ENCODE peak calls at places on chromosomes 16 and 17, in seven cellular contexts. One of them, this sample, is unnamed.

GRCh38 chr17:58275417-58275816 is 5.3 kb downstream of the MPO start:
- DNase-seq in HFFc6: no peak
- DNase-seq in heart right ventricle: no peak
- DNase-seq in neural progenitor cell: no peak
- DNase-seq in mucosa of descending colon: no peak
- DNase-seq in HL-60: no peak
- DNase-seq in heart left ventricle: no peak
- DNase-seq in this sample: no peak

GRCh38 chr16:66728117-66728787 is 23.2 kb downstream of the DYNC1LI2 start:
- DNase-seq in heart left ventricle: peak
- DNase-seq in HL-60: no peak
- DNase-seq in HFFc6: peak
- DNase-seq in mucosa of descending colon: no peak
- DNase-seq in heart right ventricle: peak
- DNase-seq in neural progenitor cell: peak
- DNase-seq in this sample: no peak

GRCh38 chr17:34110315-34110714 is 144.8 kb upstream of the CCL2 start:
- DNase-seq in heart left ventricle: no peak
- DNase-seq in mucosa of descending colon: no peak
- DNase-seq in neural progenitor cell: peak
- DNase-seq in heart right ventricle: no peak
- DNase-seq in HFFc6: no peak
- DNase-seq in HL-60: no peak
- DNase-seq in this sample: no peak

GRCh38 chr17:72413077-72414031 is 292.5 kb downstream of the SOX9 start:
- DNase-seq in HL-60: no peak
- DNase-seq in mucosa of descending colon: no peak
- DNase-seq in heart left ventricle: no peak
- DNase-seq in heart right ventricle: no peak
- DNase-seq in neural progenitor cell: no peak
- DNase-seq in HFFc6: no peak
- DNase-seq in this sample: no peak

GRCh38 chr16:30092373-30093010 is 768 bp upstream of the TBX6 start:
- DNase-seq in heart left ventricle: peak
- DNase-seq in HL-60: peak
- DNase-seq in neural progenitor cell: peak
- DNase-seq in HFFc6: no peak
- DNase-seq in mucosa of descending colon: peak
- DNase-seq in heart right ventricle: peak
- DNase-seq in this sample: peak

GRCh38 chr16:84414789-84415326 is 46.5 kb downstream of the ATP2C2 start:
- DNase-seq in heart right ventricle: no peak
- DNase-seq in heart left ventricle: no peak
- DNase-seq in HL-60: no peak
- DNase-seq in HFFc6: no peak
- DNase-seq in neural progenitor cell: no peak
- DNase-seq in mucosa of descending colon: no peak
- DNase-seq in this sample: no peak

GRCh38 chr16:86825631-86826030 is 247.3 kb downstream of the FOXL1 start:
- DNase-seq in neural progenitor cell: no peak
- DNase-seq in HL-60: no peak
- DNase-seq in HFFc6: no peak
- DNase-seq in heart right ventricle: no peak
- DNase-seq in mucosa of descending colon: no peak
- DNase-seq in heart left ventricle: no peak
- DNase-seq in this sample: no peak

GRCh38 chr17:56891751-56892150 is 22.1 kb downstream of the TRIM25 start:
- DNase-seq in heart right ventricle: no peak
- DNase-seq in HFFc6: no peak
- DNase-seq in heart left ventricle: no peak
- DNase-seq in mucosa of descending colon: peak
- DNase-seq in HL-60: no peak
- DNase-seq in neural progenitor cell: peak
- DNase-seq in this sample: no peak

GRCh38 chr16:75308011-75308410 is 56.6 kb upstream of the BCAR1 start:
- DNase-seq in HL-60: no peak
- DNase-seq in neural progenitor cell: no peak
- DNase-seq in mucosa of descending colon: no peak
- DNase-seq in HFFc6: no peak
- DNase-seq in heart left ventricle: no peak
- DNase-seq in heart right ventricle: no peak
- DNase-seq in this sample: no peak

GRCh38 chr17:40122466-40122943 is 734 bp downstream of the MSL1 start:
- DNase-seq in heart right ventricle: peak
- DNase-seq in neural progenitor cell: peak
- DNase-seq in HL-60: no peak
- DNase-seq in mucosa of descending colon: peak
- DNase-seq in HFFc6: peak
- DNase-seq in heart left ventricle: peak
- DNase-seq in this sample: no peak
- TF ChIP-seq CTCF in heart right ventricle: no peak
- TF ChIP-seq CTCF in neural progenitor cell: peak
- TF ChIP-seq CTCF in HL-60: no peak
- TF ChIP-seq CTCF in mucosa of descending colon: no peak
- TF ChIP-seq CTCF in HFFc6: peak
- TF ChIP-seq CTCF in heart left ventricle: peak
- TF ChIP-seq CTCF in this sample: peak

GRCh38 chr17:82297804-82298537 is 19.4 kb downstream of the CD7 start:
- DNase-seq in HL-60: peak
- DNase-seq in mucosa of descending colon: peak
- DNase-seq in heart left ventricle: peak
- DNase-seq in HFFc6: peak
- DNase-seq in heart right ventricle: peak
- DNase-seq in neural progenitor cell: no peak
- DNase-seq in this sample: peak
- TF ChIP-seq CTCF in HL-60: no peak
- TF ChIP-seq CTCF in mucosa of descending colon: no peak
- TF ChIP-seq CTCF in heart left ventricle: no peak
- TF ChIP-seq CTCF in HFFc6: peak
- TF ChIP-seq CTCF in heart right ventricle: no peak
- TF ChIP-seq CTCF in neural progenitor cell: no peak
- TF ChIP-seq CTCF in this sample: peak

GRCh38 chr17:68684860-68685493 is 83.8 kb upstream of the FAM20A start:
- DNase-seq in heart left ventricle: no peak
- DNase-seq in heart right ventricle: no peak
- DNase-seq in HL-60: no peak
- DNase-seq in mucosa of descending colon: no peak
- DNase-seq in HFFc6: no peak
- DNase-seq in neural progenitor cell: no peak
- DNase-seq in this sample: no peak
- TF ChIP-seq CTCF in heart left ventricle: no peak
- TF ChIP-seq CTCF in heart right ventricle: no peak
- TF ChIP-seq CTCF in HL-60: no peak
- TF ChIP-seq CTCF in mucosa of descending colon: no peak
- TF ChIP-seq CTCF in HFFc6: no peak
- TF ChIP-seq CTCF in neural progenitor cell: no peak
- TF ChIP-seq CTCF in this sample: no peak

DNA sequence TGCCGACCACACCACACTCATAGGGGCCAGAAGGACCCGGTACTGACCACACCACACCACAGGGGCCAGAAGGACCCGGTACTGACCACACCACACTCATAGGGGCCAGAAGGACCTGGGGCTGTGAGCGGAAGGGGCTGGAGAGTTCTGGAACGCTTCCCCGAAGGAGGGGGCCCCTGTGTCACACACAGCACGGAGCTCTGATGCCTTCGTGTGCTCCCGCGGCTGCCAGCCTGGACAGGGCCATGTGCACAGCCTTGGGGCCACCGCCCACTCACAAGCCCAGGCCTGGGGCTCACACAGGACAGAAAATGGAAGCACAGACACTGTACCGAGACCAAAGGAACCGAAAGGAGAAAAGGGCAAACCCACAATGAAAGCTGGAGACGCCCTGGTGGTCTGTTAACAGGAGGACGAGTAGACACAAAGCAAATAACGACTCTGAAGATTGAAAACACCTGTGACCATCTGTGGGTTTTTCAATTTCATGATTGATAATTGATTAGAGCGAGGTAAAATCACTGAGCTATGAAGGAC is 106.5 kb upstream of the METRNL start:
- DNase-seq in neural progenitor cell: no peak
- DNase-seq in mucosa of descending colon: no peak
- DNase-seq in HL-60: no peak
- DNase-seq in HFFc6: no peak
- DNase-seq in heart left ventricle: no peak
- DNase-seq in heart right ventricle: no peak
- DNase-seq in this sample: no peak
- TF ChIP-seq CTCF in neural progenitor cell: no peak
- TF ChIP-seq CTCF in mucosa of descending colon: no peak
- TF ChIP-seq CTCF in HL-60: no peak
- TF ChIP-seq CTCF in HFFc6: no peak
- TF ChIP-seq CTCF in heart left ventricle: no peak
- TF ChIP-seq CTCF in heart right ventricle: no peak
- TF ChIP-seq CTCF in this sample: no peak

GRCh38 chr17:50260501-50260911 is 13.8 kb upstream of the TMEM92 start:
- DNase-seq in heart right ventricle: no peak
- DNase-seq in mucosa of descending colon: no peak
- DNase-seq in HL-60: no peak
- DNase-seq in HFFc6: no peak
- DNase-seq in neural progenitor cell: no peak
- DNase-seq in heart left ventricle: no peak
- DNase-seq in this sample: no peak
- TF ChIP-seq CTCF in heart right ventricle: no peak
- TF ChIP-seq CTCF in mucosa of descending colon: no peak
- TF ChIP-seq CTCF in HL-60: no peak
- TF ChIP-seq CTCF in HFFc6: no peak
- TF ChIP-seq CTCF in neural progenitor cell: no peak
- TF ChIP-seq CTCF in heart left ventricle: no peak
- TF ChIP-seq CTCF in this sample: no peak

DNA sequence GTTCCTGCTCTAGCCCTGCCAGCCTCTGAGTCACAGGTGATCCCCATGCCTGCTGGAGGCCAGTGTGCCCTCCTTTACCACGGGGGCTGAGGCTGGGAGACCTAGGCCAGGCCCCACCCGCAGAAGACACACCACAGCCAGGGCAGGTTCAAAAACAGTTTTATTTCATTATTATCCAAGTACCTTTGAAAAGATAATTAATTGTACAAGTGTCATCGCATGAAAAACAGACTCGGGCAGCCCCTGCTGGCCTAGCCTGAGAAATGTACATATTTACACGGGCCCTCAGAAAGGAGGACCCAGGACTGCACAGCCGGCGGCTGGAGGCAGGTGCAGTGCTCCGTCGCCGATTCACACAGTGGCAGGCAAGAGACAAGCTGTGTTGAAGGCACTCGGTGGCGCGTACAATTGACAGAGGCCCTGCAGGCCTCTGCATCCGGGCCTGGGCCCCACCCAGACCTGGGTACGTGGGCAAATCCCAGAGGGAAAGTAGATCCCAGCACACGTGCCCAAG is 4.4 kb downstream of the PDIA2 start:
- DNase-seq in HFFc6: no peak
- DNase-seq in HL-60: no peak
- DNase-seq in neural progenitor cell: no peak
- DNase-seq in heart left ventricle: no peak
- DNase-seq in mucosa of descending colon: no peak
- DNase-seq in heart right ventricle: no peak
- DNase-seq in this sample: no peak
- TF ChIP-seq CTCF in HFFc6: peak
- TF ChIP-seq CTCF in HL-60: no peak
- TF ChIP-seq CTCF in neural progenitor cell: no peak
- TF ChIP-seq CTCF in heart left ventricle: no peak
- TF ChIP-seq CTCF in mucosa of descending colon: no peak
- TF ChIP-seq CTCF in heart right ventricle: no peak
- TF ChIP-seq CTCF in this sample: peak

GRCh38 chr16:68973611-68974120 is 130.3 kb downstream of the TANGO6 start:
- DNase-seq in HFFc6: no peak
- DNase-seq in HL-60: no peak
- DNase-seq in heart left ventricle: no peak
- DNase-seq in heart right ventricle: no peak
- DNase-seq in neural progenitor cell: peak
- DNase-seq in mucosa of descending colon: no peak
- DNase-seq in this sample: no peak

GRCh38 chr16:68978303-68978954 is 127.0 kb upstream of the HAS3 start:
- DNase-seq in HFFc6: no peak
- DNase-seq in HL-60: no peak
- DNase-seq in neural progenitor cell: no peak
- DNase-seq in heart left ventricle: no peak
- DNase-seq in heart right ventricle: no peak
- DNase-seq in mucosa of descending colon: no peak
- DNase-seq in this sample: no peak

GRCh38 chr16:68972008-68972407 is 128.7 kb downstream of the TANGO6 start:
- DNase-seq in HL-60: no peak
- DNase-seq in heart right ventricle: no peak
- DNase-seq in heart left ventricle: no peak
- DNase-seq in HFFc6: no peak
- DNase-seq in mucosa of descending colon: no peak
- DNase-seq in neural progenitor cell: peak
- DNase-seq in this sample: no peak

GRCh38 chr16:68969338-68969737 is 126.0 kb downstream of the TANGO6 start:
- DNase-seq in heart left ventricle: no peak
- DNase-seq in mucosa of descending colon: no peak
- DNase-seq in HL-60: no peak
- DNase-seq in HFFc6: no peak
- DNase-seq in neural progenitor cell: no peak
- DNase-seq in heart right ventricle: no peak
- DNase-seq in this sample: no peak

DNA sequence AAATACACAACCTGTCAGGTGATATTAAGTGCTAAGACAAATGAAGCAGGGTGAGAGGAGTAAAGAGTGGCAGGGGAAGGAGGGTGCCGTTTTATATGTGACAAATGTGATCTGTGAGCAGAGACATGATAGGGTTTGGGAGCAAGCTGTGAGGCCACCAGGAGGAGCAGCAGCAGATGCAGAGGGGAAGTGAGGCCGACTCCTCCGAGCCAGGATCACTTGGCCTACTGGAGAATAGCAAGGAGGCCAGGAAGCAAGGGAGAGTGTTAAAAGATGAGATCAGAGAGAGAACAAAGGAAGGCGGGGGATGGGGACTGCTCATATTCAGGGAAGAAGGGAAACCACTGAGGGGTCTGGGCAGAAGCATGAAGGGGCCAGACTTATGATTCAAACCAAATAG is 129.4 kb downstream of the TANGO6 start:
- DNase-seq in mucosa of descending colon: peak
- DNase-seq in HFFc6: peak
- DNase-seq in heart left ventricle: no peak
- DNase-seq in heart right ventricle: peak
- DNase-seq in HL-60: no peak
- DNase-seq in neural progenitor cell: peak
- DNase-seq in this sample: peak
- TF ChIP-seq CTCF in mucosa of descending colon: no peak
- TF ChIP-seq CTCF in HFFc6: peak
- TF ChIP-seq CTCF in heart left ventricle: peak
- TF ChIP-seq CTCF in heart right ventricle: peak
- TF ChIP-seq CTCF in HL-60: no peak
- TF ChIP-seq CTCF in neural progenitor cell: peak
- TF ChIP-seq CTCF in this sample: peak

GRCh38 chr17:39246274-39246673 is 20.5 kb upstream of the STAC2 start:
- DNase-seq in heart left ventricle: no peak
- DNase-seq in HL-60: no peak
- DNase-seq in mucosa of descending colon: no peak
- DNase-seq in HFFc6: no peak
- DNase-seq in heart right ventricle: no peak
- DNase-seq in neural progenitor cell: no peak
- DNase-seq in this sample: no peak
- TF ChIP-seq CTCF in heart left ventricle: no peak
- TF ChIP-seq CTCF in HL-60: no peak
- TF ChIP-seq CTCF in mucosa of descending colon: no peak
- TF ChIP-seq CTCF in HFFc6: peak
- TF ChIP-seq CTCF in heart right ventricle: no peak
- TF ChIP-seq CTCF in neural progenitor cell: no peak
- TF ChIP-seq CTCF in this sample: peak

This sample was measured in brain microvascular endothelial cell.